ENCODE peak calls at places on chromosome 14, in eight cellular contexts. One of them, this sample, is unnamed.

GRCh38 chr14:93045211-93045674 is 70.5 kb downstream of the ITPK1 start:
- DNase-seq in IMR-90: no peak
- DNase-seq in Peyer's patch: no peak
- DNase-seq in A549: no peak
- DNase-seq in prostate gland: no peak
- DNase-seq in stomach: no peak
- DNase-seq in heart left ventricle: no peak
- DNase-seq in tibial nerve: no peak
- DNase-seq in this sample: no peak

GRCh38 chr14:32009221-32009620 is 67.9 kb upstream of the ARHGAP5 start:
- DNase-seq in IMR-90: no peak
- DNase-seq in Peyer's patch: no peak
- DNase-seq in A549: no peak
- DNase-seq in prostate gland: no peak
- DNase-seq in stomach: no peak
- DNase-seq in heart left ventricle: no peak
- DNase-seq in tibial nerve: no peak
- DNase-seq in this sample: no peak

GRCh38 chr14:105700622-105701288 is 174.4 kb downstream of the TMEM121 start:
- DNase-seq in IMR-90: no peak
- DNase-seq in Peyer's patch: no peak
- DNase-seq in A549: no peak
- DNase-seq in prostate gland: no peak
- DNase-seq in stomach: no peak
- DNase-seq in heart left ventricle: no peak
- DNase-seq in tibial nerve: no peak
- DNase-seq in this sample: no peak

GRCh38 chr14:46663382-46663781 is 11.8 kb upstream of the RPL10L start:
- DNase-seq in IMR-90: no peak
- DNase-seq in Peyer's patch: no peak
- DNase-seq in A549: no peak
- DNase-seq in prostate gland: no peak
- DNase-seq in stomach: no peak
- DNase-seq in heart left ventricle: no peak
- DNase-seq in tibial nerve: no peak
- DNase-seq in this sample: no peak

GRCh38 chr14:64463198-64463597 is 2.1 kb upstream of the AKAP5 start:
- DNase-seq in IMR-90: no peak
- DNase-seq in Peyer's patch: no peak
- DNase-seq in A549: no peak
- DNase-seq in prostate gland: no peak
- DNase-seq in stomach: no peak
- DNase-seq in heart left ventricle: no peak
- DNase-seq in tibial nerve: no peak
- DNase-seq in this sample: no peak

GRCh38 chr14:59464651-59465569 is at the start of gene GPR135:
- DNase-seq in IMR-90: peak; percentile 56
- DNase-seq in Peyer's patch: peak; percentile 69
- DNase-seq in A549: no peak
- DNase-seq in prostate gland: peak; percentile 54
- DNase-seq in stomach: peak; percentile 67
- DNase-seq in heart left ventricle: peak; percentile 75
- DNase-seq in tibial nerve: peak; percentile 40
- DNase-seq in this sample: peak; percentile 76

GRCh38 chr14:29637406-29637805 is 290.2 kb downstream of the PRKD1 start:
- DNase-seq in IMR-90: peak; percentile 64
- DNase-seq in Peyer's patch: no peak
- DNase-seq in A549: no peak
- DNase-seq in prostate gland: peak; percentile 88
- DNase-seq in stomach: peak; percentile 83
- DNase-seq in heart left ventricle: peak; percentile 65
- DNase-seq in tibial nerve: peak; percentile 61
- DNase-seq in this sample: no peak

GRCh38 chr14:58280954-58281787 is 17.2 kb upstream of the ARID4A start:
- DNase-seq in IMR-90: peak; percentile 92
- DNase-seq in Peyer's patch: no peak
- DNase-seq in A549: peak; percentile 72
- DNase-seq in prostate gland: peak; percentile 15
- DNase-seq in stomach: no peak
- DNase-seq in heart left ventricle: peak; percentile 61
- DNase-seq in tibial nerve: no peak
- DNase-seq in this sample: peak; percentile 51

GRCh38 chr14:68961781-68962584 is 17.1 kb downstream of the ACTN1 start:
- DNase-seq in IMR-90: peak; percentile 85
- DNase-seq in Peyer's patch: no peak
- DNase-seq in A549: peak; percentile 70
- DNase-seq in prostate gland: no peak
- DNase-seq in stomach: no peak
- DNase-seq in heart left ventricle: no peak
- DNase-seq in tibial nerve: no peak
- DNase-seq in this sample: peak; percentile 72

GRCh38 chr14:68962681-68963080 is 16.4 kb downstream of the ACTN1 start:
- DNase-seq in IMR-90: no peak
- DNase-seq in Peyer's patch: no peak
- DNase-seq in A549: no peak
- DNase-seq in prostate gland: no peak
- DNase-seq in stomach: no peak
- DNase-seq in heart left ventricle: no peak
- DNase-seq in tibial nerve: no peak
- DNase-seq in this sample: no peak

GRCh38 chr14:68959035-68959434 is 20.1 kb downstream of the ACTN1 start:
- DNase-seq in IMR-90: no peak
- DNase-seq in Peyer's patch: no peak
- DNase-seq in A549: no peak
- DNase-seq in prostate gland: no peak
- DNase-seq in stomach: no peak
- DNase-seq in heart left ventricle: no peak
- DNase-seq in tibial nerve: no peak
- DNase-seq in this sample: no peak

GRCh38 chr14:68960123-68960522 is 19.0 kb downstream of the ACTN1 start:
- DNase-seq in IMR-90: no peak
- DNase-seq in Peyer's patch: no peak
- DNase-seq in A549: no peak
- DNase-seq in prostate gland: no peak
- DNase-seq in stomach: no peak
- DNase-seq in heart left ventricle: no peak
- DNase-seq in tibial nerve: no peak
- DNase-seq in this sample: no peak

DNA sequence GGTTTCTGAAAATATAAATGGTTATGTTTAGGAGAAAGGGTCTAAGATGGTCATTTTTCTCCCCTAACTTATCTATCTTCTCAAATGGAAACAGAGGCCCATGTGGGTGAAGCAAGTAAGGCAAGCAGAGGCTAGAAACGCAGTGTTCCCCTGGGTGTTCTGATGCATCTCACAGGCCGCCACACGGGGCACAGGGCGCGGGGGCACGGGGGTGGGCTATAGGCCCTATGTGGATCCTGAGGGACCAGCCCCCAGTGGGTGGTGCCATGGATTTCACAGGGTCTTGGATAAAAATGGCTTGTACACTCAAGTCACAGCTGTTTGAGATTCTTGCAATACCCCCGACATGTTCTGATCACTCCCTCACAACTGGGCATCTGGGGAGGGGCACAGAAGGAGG is 17.7 kb downstream of the ACTN1 start:
- DNase-seq in IMR-90: no peak
- DNase-seq in Peyer's patch: no peak
- DNase-seq in A549: no peak
- DNase-seq in prostate gland: no peak
- DNase-seq in stomach: no peak
- DNase-seq in heart left ventricle: no peak
- DNase-seq in tibial nerve: no peak
- DNase-seq in this sample: peak; percentile 19
- H3K9me3 ChIP-seq in IMR-90: no peaks in the 10 kb centered on the region
- H3K9me3 ChIP-seq in Peyer's patch: no peaks in the 10 kb centered on the region
- H3K9me3 ChIP-seq in A549: no peaks in the 10 kb centered on the region
- H3K9me3 ChIP-seq in prostate gland: no peaks in the 10 kb centered on the region
- H3K9me3 ChIP-seq in stomach: no peaks in the 10 kb centered on the region
- H3K9me3 ChIP-seq in heart left ventricle: no peaks in the 10 kb centered on the region
- H3K9me3 ChIP-seq in tibial nerve: no peaks in the 10 kb centered on the region
- H3K9me3 ChIP-seq in this sample: no peaks in the 10 kb centered on the region

GRCh38 chr14:55579724-55580400 is at the start of gene KTN1:
- DNase-seq in IMR-90: peak; percentile 71
- DNase-seq in Peyer's patch: peak; percentile 91
- DNase-seq in A549: peak; percentile 84
- DNase-seq in prostate gland: peak; percentile 78
- DNase-seq in stomach: peak; percentile 86
- DNase-seq in heart left ventricle: peak; percentile 90
- DNase-seq in tibial nerve: peak; percentile 63
- DNase-seq in this sample: peak; percentile 68
- TF ChIP-seq POLR2A in IMR-90: peak; percentile 18
- TF ChIP-seq POLR2A in Peyer's patch: peak; percentile 66
- TF ChIP-seq POLR2A in A549: peak; percentile 76
- TF ChIP-seq POLR2A in prostate gland: peak; percentile 41
- TF ChIP-seq POLR2A in stomach: no peak
- TF ChIP-seq POLR2A in heart left ventricle: peak; percentile 28
- TF ChIP-seq POLR2A in tibial nerve: no peak
- TF ChIP-seq POLR2A in this sample: peak; percentile 51

GRCh38 chr14:75539562-75540478 is 17.6 kb downstream of the BATF start:
- DNase-seq in IMR-90: no peak
- DNase-seq in Peyer's patch: no peak
- DNase-seq in A549: no peak
- DNase-seq in prostate gland: no peak
- DNase-seq in stomach: no peak
- DNase-seq in heart left ventricle: no peak
- DNase-seq in tibial nerve: no peak
- DNase-seq in this sample: no peak
- H3K9me3 ChIP-seq in IMR-90: no peaks in the 10 kb centered on the region
- H3K9me3 ChIP-seq in Peyer's patch: no peaks in the 10 kb centered on the region
- H3K9me3 ChIP-seq in A549: no peaks in the 10 kb centered on the region
- H3K9me3 ChIP-seq in prostate gland: no peaks in the 10 kb centered on the region
- H3K9me3 ChIP-seq in stomach: no peaks in the 10 kb centered on the region
- H3K9me3 ChIP-seq in heart left ventricle: no peaks in the 10 kb centered on the region
- H3K9me3 ChIP-seq in tibial nerve: no peaks in the 10 kb centered on the region
- H3K9me3 ChIP-seq in this sample: no peaks in the 10 kb centered on the region

GRCh38 chr14:89296281-89296745 is 120.7 kb downstream of the FOXN3 start:
- DNase-seq in IMR-90: no peak
- DNase-seq in Peyer's patch: no peak
- DNase-seq in A549: no peak
- DNase-seq in prostate gland: no peak
- DNase-seq in stomach: no peak
- DNase-seq in heart left ventricle: no peak
- DNase-seq in tibial nerve: no peak
- DNase-seq in this sample: no peak
- TF ChIP-seq POLR2A in IMR-90: no peak
- TF ChIP-seq POLR2A in Peyer's patch: no peak
- TF ChIP-seq POLR2A in A549: no peak
- TF ChIP-seq POLR2A in prostate gland: no peak
- TF ChIP-seq POLR2A in stomach: no peak
- TF ChIP-seq POLR2A in heart left ventricle: no peak
- TF ChIP-seq POLR2A in tibial nerve: no peak
- TF ChIP-seq POLR2A in this sample: no peak

GRCh38 chr14:106807493-106807892 is 1281.1 kb downstream of the TMEM121 start:
- DNase-seq in IMR-90: no peak
- DNase-seq in Peyer's patch: no peak
- DNase-seq in A549: no peak
- DNase-seq in prostate gland: no peak
- DNase-seq in stomach: no peak
- DNase-seq in heart left ventricle: no peak
- DNase-seq in tibial nerve: no peak
- DNase-seq in this sample: no peak
- H3K9me3 ChIP-seq in IMR-90: peaks cover 19% of the 10 kb centered on the region
- H3K9me3 ChIP-seq in Peyer's patch: no peaks in the 10 kb centered on the region
- H3K9me3 ChIP-seq in A549: no peaks in the 10 kb centered on the region
- H3K9me3 ChIP-seq in prostate gland: no peaks in the 10 kb centered on the region
- H3K9me3 ChIP-seq in stomach: no peaks in the 10 kb centered on the region
- H3K9me3 ChIP-seq in heart left ventricle: no peaks in the 10 kb centered on the region
- H3K9me3 ChIP-seq in tibial nerve: no peaks in the 10 kb centered on the region
- H3K9me3 ChIP-seq in this sample: no peaks in the 10 kb centered on the region

DNA sequence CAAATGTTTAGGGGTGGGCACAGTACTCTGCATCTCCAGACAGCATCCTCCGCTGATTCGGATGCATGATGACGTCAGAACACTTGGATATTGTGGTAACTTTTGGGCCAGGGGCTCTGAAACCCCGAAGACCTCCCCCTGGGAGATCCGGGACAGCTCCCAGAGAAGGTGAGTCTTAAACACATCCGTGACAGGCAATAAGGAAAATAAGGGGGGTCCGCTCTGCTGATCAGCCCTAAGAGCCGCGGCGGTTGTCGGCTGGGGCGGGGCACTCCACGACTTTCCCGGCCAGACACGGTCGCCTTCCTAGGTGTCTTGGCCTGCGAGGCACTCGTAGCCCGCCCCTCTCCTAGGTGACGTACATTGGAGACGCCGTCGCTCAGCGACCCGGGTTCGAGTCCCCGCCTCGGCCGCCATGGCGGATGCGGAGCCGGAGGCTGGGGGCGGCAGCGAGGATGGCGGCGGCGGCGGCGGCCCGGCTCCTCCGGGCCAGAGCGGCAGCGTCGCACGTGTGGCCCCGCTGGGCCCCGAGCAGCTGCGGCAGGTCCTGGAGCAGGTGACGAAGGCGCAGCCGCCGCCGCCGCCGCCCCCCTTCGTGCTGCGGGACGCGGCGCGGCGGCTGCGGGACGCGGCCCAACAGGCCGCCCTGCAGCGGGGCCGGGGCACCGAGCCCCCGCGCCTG is at the start of gene ZNF839:
- DNase-seq in IMR-90: peak; percentile 86
- DNase-seq in Peyer's patch: peak; percentile 93
- DNase-seq in A549: peak; percentile 93
- DNase-seq in prostate gland: peak; percentile 89
- DNase-seq in stomach: peak; percentile 93
- DNase-seq in heart left ventricle: peak; percentile 95
- DNase-seq in tibial nerve: peak; percentile 85
- DNase-seq in this sample: peak; percentile 92
- TF ChIP-seq POLR2A in IMR-90: no peak
- TF ChIP-seq POLR2A in Peyer's patch: no peak
- TF ChIP-seq POLR2A in A549: peak; percentile 8
- TF ChIP-seq POLR2A in prostate gland: peak; percentile 32
- TF ChIP-seq POLR2A in stomach: no peak
- TF ChIP-seq POLR2A in heart left ventricle: peak; percentile 47
- TF ChIP-seq POLR2A in tibial nerve: peak; percentile 26
- TF ChIP-seq POLR2A in this sample: peak; percentile 68

This sample was measured in uterus.